ENCODE peak calls at places on chromosomes 5 and 9, in four cellular contexts. One of them, this sample, is unnamed.

GRCh38 chr9:111527347-111527746 is 2.4 kb downstream of the ZNF483 start:
- DNase-seq in GM12878: no peak
- DNase-seq in K562: no peak
- DNase-seq in HepG2: no peak
- DNase-seq in this sample: no peak

GRCh38 chr5:14406554-14406849 is 175.1 kb upstream of the OTULINL start:
- DNase-seq in HepG2: no peak
- DNase-seq in K562: no peak
- DNase-seq in GM12878: no peak
- DNase-seq in this sample: no peak

GRCh38 chr5:122419195-122419894 is 107.3 kb downstream of the SNCAIP start:
- DNase-seq in K562: no peak
- DNase-seq in GM12878: no peak
- DNase-seq in HepG2: no peak
- DNase-seq in this sample: no peak

GRCh38 chr5:171525086-171525485 is 105.6 kb downstream of the FGF18 start:
- DNase-seq in HepG2: no peak
- DNase-seq in K562: no peak
- DNase-seq in GM12878: no peak
- DNase-seq in this sample: no peak

GRCh38 chr5:95643152-95643551 is 3.4 kb upstream of the RFESD start:
- DNase-seq in HepG2: no peak
- DNase-seq in GM12878: no peak
- DNase-seq in K562: no peak
- DNase-seq in this sample: no peak

GRCh38 chr9:75891277-75892167 is 1.0 kb downstream of the PCSK5 start:
- DNase-seq in K562: no peak
- DNase-seq in HepG2: no peak
- DNase-seq in GM12878: no peak
- DNase-seq in this sample: peak

GRCh38 chr5:115767424-115767823 is 49.0 kb downstream of the CDO1 start:
- DNase-seq in K562: no peak
- DNase-seq in HepG2: no peak
- DNase-seq in GM12878: peak
- DNase-seq in this sample: no peak

GRCh38 chr5:162801235-162801634 is 636.2 kb upstream of the CCNG1 start:
- DNase-seq in HepG2: no peak
- DNase-seq in GM12878: no peak
- DNase-seq in K562: no peak
- DNase-seq in this sample: no peak

GRCh38 chr5:170070556-170071412 is 34.9 kb upstream of the FOXI1 start:
- DNase-seq in K562: peak
- DNase-seq in HepG2: no peak
- DNase-seq in GM12878: no peak
- DNase-seq in this sample: peak

GRCh38 chr9:78884611-78885150 is 587.8 kb downstream of the PSAT1 start:
- DNase-seq in HepG2: no peak
- DNase-seq in GM12878: no peak
- DNase-seq in K562: no peak
- DNase-seq in this sample: no peak

GRCh38 chr5:16935271-16936149 is 578 bp downstream of the MYO10 start:
- DNase-seq in K562: no peak
- DNase-seq in GM12878: no peak
- DNase-seq in HepG2: no peak
- DNase-seq in this sample: peak

GRCh38 chr5:174098694-174099093 is 53.2 kb downstream of the NSG2 start:
- DNase-seq in HepG2: no peak
- DNase-seq in GM12878: no peak
- DNase-seq in K562: no peak
- DNase-seq in this sample: no peak

GRCh38 chr5:37005946-37006540 is 129.5 kb downstream of the NIPBL start:
- DNase-seq in HepG2: peak
- DNase-seq in GM12878: no peak
- DNase-seq in K562: peak
- DNase-seq in this sample: peak

GRCh38 chr5:151223447-151224264 is at the start of gene CCDC69:
- DNase-seq in HepG2: peak
- DNase-seq in K562: peak
- DNase-seq in GM12878: no peak
- DNase-seq in this sample: peak

GRCh38 chr9:73839471-73839870 is 657.7 kb upstream of the RORB start:
- DNase-seq in HepG2: no peak
- DNase-seq in K562: no peak
- DNase-seq in GM12878: no peak
- DNase-seq in this sample: no peak

GRCh38 chr9:73577867-73578266 is 426.2 kb downstream of the ANXA1 start:
- DNase-seq in GM12878: no peak
- DNase-seq in K562: no peak
- DNase-seq in HepG2: no peak
- DNase-seq in this sample: no peak

GRCh38 chr5:136194611-136195010 is 1.6 kb upstream of the SMIM32 start:
- DNase-seq in K562: no peak
- DNase-seq in GM12878: no peak
- DNase-seq in HepG2: no peak
- DNase-seq in this sample: no peak

GRCh38 chr9:2837915-2838314 is 6.0 kb downstream of the PUM3 start:
- DNase-seq in GM12878: no peak
- DNase-seq in K562: no peak
- DNase-seq in HepG2: no peak
- DNase-seq in this sample: peak

GRCh38 chr9:75914002-75914401 is 23.5 kb downstream of the PCSK5 start:
- DNase-seq in HepG2: no peak
- DNase-seq in GM12878: no peak
- DNase-seq in K562: no peak
- DNase-seq in this sample: no peak

GRCh38 chr5:61474746-61475145 is 142.7 kb downstream of the ZSWIM6 start:
- DNase-seq in HepG2: no peak
- DNase-seq in K562: no peak
- DNase-seq in GM12878: no peak
- DNase-seq in this sample: no peak

GRCh38 chr5:76303917-76304316 is 99.2 kb upstream of the IQGAP2 start:
- DNase-seq in GM12878: peak
- DNase-seq in K562: no peak
- DNase-seq in HepG2: no peak
- DNase-seq in this sample: no peak

GRCh38 chr9:137085918-137086530 is 761 bp upstream of the MAN1B1 start:
- DNase-seq in K562: peak
- DNase-seq in HepG2: no peak
- DNase-seq in GM12878: no peak
- DNase-seq in this sample: peak

GRCh38 chr5:123599171-123599570 is 87.2 kb downstream of the CSNK1G3 start:
- DNase-seq in HepG2: no peak
- DNase-seq in K562: no peak
- DNase-seq in GM12878: no peak
- DNase-seq in this sample: no peak

GRCh38 chr9:33524431-33524947 is 438 bp downstream of the ANKRD18B start:
- DNase-seq in HepG2: no peak
- DNase-seq in K562: no peak
- DNase-seq in GM12878: no peak
- DNase-seq in this sample: no peak

GRCh38 chr9:136602193-136602885 is 56.5 kb upstream of the NOTCH1 start:
- DNase-seq in GM12878: no peak
- DNase-seq in K562: peak
- DNase-seq in HepG2: no peak
- DNase-seq in this sample: no peak

GRCh38 chr9:72586388-72587160 is 65.2 kb downstream of the TMC1 start:
- DNase-seq in GM12878: no peak
- DNase-seq in K562: no peak
- DNase-seq in HepG2: no peak
- DNase-seq in this sample: peak

GRCh38 chr5:10688651-10689171 is 72.3 kb downstream of the DAP start:
- DNase-seq in K562: no peak
- DNase-seq in HepG2: no peak
- DNase-seq in GM12878: no peak
- DNase-seq in this sample: no peak

GRCh38 chr9:126722922-126723806 is 81.7 kb upstream of the ZBTB43 start:
- DNase-seq in K562: peak
- DNase-seq in HepG2: no peak
- DNase-seq in GM12878: no peak
- DNase-seq in this sample: no peak

GRCh38 chr9:128099932-128100491 is 27.5 kb downstream of the PTGES2 start:
- DNase-seq in K562: no peak
- DNase-seq in GM12878: no peak
- DNase-seq in HepG2: no peak
- DNase-seq in this sample: no peak

GRCh38 chr5:10524376-10525123 is 39.3 kb upstream of the ANKRD33B start:
- DNase-seq in K562: peak
- DNase-seq in GM12878: no peak
- DNase-seq in HepG2: no peak
- DNase-seq in this sample: no peak

GRCh38 chr5:55427157-55427556 is 107.6 kb downstream of the PLPP1 start:
- DNase-seq in GM12878: no peak
- DNase-seq in HepG2: no peak
- DNase-seq in K562: no peak
- DNase-seq in this sample: no peak

GRCh38 chr5:120684749-120685415 is 220.8 kb downstream of the PRR16 start:
- DNase-seq in GM12878: no peak
- DNase-seq in K562: no peak
- DNase-seq in HepG2: no peak
- DNase-seq in this sample: peak

DNA sequence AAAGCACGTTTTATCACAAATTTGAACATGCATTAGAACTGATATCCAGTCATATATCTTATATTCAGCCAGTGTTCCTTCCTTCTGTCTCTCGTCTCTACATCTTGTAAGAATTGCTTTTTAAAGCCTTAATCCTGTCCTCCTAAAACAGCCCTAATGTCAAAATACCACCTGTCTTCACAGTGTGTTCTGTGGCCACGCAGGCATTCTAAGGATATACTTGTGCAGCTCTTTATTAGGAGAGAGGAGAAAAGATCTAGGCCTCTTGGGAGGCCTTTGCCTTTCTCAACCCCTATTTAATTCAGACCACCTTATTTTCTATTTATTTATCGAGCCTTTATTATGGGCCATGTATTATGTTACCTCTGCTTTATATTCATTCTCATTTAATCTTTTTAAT is 78.3 kb downstream of the MAN2A1 start:
- DNase-seq in HepG2: no peak
- DNase-seq in GM12878: no peak
- DNase-seq in K562: no peak
- DNase-seq in this sample: no peak
- TF ChIP-seq CHD4 in HepG2: no peak
- TF ChIP-seq CHD4 in GM12878: no peak
- TF ChIP-seq CHD4 in K562: no peak
- TF ChIP-seq CHD4 in this sample: no peak

DNA sequence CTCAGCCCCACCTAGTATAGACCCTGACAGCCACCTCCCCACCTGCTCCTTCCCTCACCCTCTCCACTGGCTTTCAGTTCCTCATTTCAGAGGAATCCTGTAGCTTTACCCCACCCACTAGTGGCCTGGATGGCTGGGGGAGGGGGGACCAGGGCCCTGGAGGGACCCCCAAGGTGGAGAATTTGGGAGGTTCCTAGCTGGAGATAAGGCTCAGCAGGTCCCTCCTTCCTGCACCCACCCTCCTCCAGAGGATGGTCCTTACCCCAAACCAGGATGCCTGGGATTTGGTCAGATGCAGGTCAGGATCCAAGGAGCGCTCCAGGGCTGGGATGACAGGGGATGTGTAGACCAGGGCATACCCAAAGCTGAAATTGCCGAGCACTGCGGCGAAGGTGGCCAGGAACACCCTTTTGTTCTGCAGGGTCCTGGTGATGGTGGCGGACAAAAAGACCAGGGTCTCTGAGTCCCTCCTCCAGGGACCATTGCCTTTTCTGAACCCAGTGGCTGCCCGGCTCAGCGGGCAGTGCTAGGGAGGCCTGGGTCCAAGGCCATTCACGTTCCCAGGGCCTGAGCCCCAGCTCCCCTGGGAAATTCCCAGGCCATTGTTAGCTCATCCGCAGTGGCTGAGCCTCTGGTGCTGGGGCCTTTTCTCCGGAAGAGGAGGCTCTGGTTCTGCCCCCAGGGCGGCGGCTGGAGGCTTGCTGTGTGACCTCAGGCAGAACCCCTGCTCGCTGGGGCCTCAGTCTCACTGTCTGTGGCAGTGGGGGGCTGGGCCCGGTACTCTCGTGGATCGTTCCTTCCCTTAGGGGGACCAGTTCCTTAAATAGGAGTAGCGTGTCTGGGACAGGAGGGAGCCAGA is 678 bp downstream of the SLC2A6 start:
- DNase-seq in K562: no peak
- DNase-seq in GM12878: no peak
- DNase-seq in HepG2: peak
- DNase-seq in this sample: no peak
- TF ChIP-seq KDM1A in K562: no peak
- TF ChIP-seq KDM1A in GM12878: no peak
- TF ChIP-seq KDM1A in HepG2: no peak
- TF ChIP-seq KDM1A in this sample: no peak

DNA sequence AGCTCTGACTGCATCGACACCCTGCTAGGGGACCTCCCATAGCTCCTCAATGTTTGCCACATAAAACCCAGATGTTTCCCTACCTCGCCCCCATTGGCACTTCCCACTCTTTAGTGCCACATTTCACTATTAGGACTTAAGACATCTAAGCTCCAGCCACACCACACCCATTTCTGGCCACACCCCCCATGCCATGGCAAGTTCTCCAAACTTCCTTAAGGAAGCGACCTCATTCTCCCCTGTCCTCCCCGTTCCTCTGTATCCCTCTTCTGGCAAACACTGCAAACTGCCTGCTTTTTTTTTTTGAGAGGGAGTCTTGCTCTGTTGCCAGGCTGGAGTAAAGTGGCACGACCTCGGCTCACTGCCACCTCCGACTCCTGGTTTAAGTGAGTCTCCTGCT is 62.9 kb downstream of the USP20 start:
- DNase-seq in GM12878: no peak
- DNase-seq in HepG2: no peak
- DNase-seq in K562: peak
- DNase-seq in this sample: peak
- TF ChIP-seq CHD4 in GM12878: no peak
- TF ChIP-seq CHD4 in HepG2: no peak
- TF ChIP-seq CHD4 in K562: no peak
- TF ChIP-seq CHD4 in this sample: no peak

DNA sequence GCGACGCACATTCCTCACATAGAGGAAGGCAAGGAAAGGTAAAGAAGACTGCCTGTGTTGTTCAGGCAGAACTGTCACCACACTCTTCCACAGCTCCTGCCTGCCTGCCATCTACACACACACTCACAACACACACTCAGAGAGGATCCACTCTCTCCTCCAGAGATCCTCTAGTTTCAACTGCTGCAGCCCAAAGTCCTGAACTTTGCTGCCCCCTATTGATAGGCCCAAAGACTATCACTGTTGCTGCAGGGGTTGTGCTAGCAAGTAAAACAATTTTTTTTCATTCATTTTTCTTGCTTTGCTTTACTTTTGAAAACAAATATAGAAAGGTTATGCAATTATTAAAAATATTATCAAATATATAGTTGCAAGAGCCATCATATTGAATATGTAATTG is 5.9 kb upstream of the CFAP90 start:
- DNase-seq in HepG2: peak
- DNase-seq in K562: peak
- DNase-seq in GM12878: no peak
- DNase-seq in this sample: no peak
- TF ChIP-seq KDM1A in HepG2: no peak
- TF ChIP-seq KDM1A in K562: no peak
- TF ChIP-seq KDM1A in GM12878: no peak
- TF ChIP-seq KDM1A in this sample: no peak